ENCODE peak calls at places on chromosome 15, in seven cellular contexts. V, J, D, Z, M, X and F are unnamed samples.

GRCh38 chr15:91465696-91466095 is 365.6 kb downstream of the SV2B start:
- DNase-seq in V (no peak), J (no peak), D (no peak), Z (no peak), M (no peak), X (no peak), F (no peak)

GRCh38 chr15:38085104-38085503 is 150.7 kb downstream of the TMCO5A start:
- DNase-seq in V (no peak), J (no peak), D (no peak), Z (no peak), M (peak; percentile 87), X (no peak), F (peak; percentile 30)

GRCh38 chr15:63523306-63523990 is 19.1 kb downstream of the USP3 start:
- DNase-seq in V (peak; percentile 43), J (no peak), D (no peak), Z (no peak), M (no peak), X (no peak), F (no peak)

GRCh38 chr15:80177151-80177550 is 24.4 kb downstream of the FAH start:
- DNase-seq in V (no peak), J (no peak), D (no peak), Z (no peak), M (no peak), X (no peak), F (no peak)

GRCh38 chr15:81235276-81235675 is 38.6 kb downstream of the IL16 start:
- DNase-seq in V (no peak), J (no peak), D (no peak), Z (no peak), M (no peak), X (no peak), F (no peak)

GRCh38 chr15:93247466-93248121 is 158.6 kb upstream of the RGMA start:
- DNase-seq in V (no peak), J (no peak), D (no peak), Z (no peak), M (no peak), X (no peak), F (no peak)

GRCh38 chr15:55268054-55268695 is 21.4 kb downstream of the RAB27A start:
- DNase-seq in V (no peak), J (no peak), D (no peak), Z (no peak), M (no peak), X (no peak), F (no peak)

GRCh38 chr15:78810377-78811123 is 714 bp downstream of the ADAMTS7 start:
- DNase-seq in V (peak; percentile 40), J (peak; percentile 64), D (peak; percentile 41), Z (peak; percentile 67), M (no peak), X (peak; percentile 37), F (peak; percentile 73)

GRCh38 chr15:61654918-61655317 is 405.3 kb downstream of the VPS13C start:
- DNase-seq in V (no peak), J (no peak), D (no peak), Z (no peak), M (no peak), X (no peak), F (no peak)

GRCh38 chr15:63277893-63278505 is 594 bp downstream of the APH1B start:
- DNase-seq in V (no peak), J (no peak), D (no peak), Z (no peak), M (no peak), X (peak; percentile 15), F (no peak)

GRCh38 chr15:67930720-67931119 is 90.9 kb upstream of the RNU6-1 start:
- DNase-seq in V (no peak), J (no peak), D (no peak), Z (no peak), M (no peak), X (no peak), F (no peak)

GRCh38 chr15:39592500-39592899 is 11.6 kb downstream of the THBS1 start:
- DNase-seq in V (peak; percentile 35), J (no peak), D (no peak), Z (no peak), M (no peak), X (no peak), F (no peak)

GRCh38 chr15:78280289-78281072 is 16.1 kb downstream of the DNAJA4 start:
- DNase-seq in V (no peak), J (no peak), D (no peak), Z (no peak), M (no peak), X (no peak), F (no peak)

GRCh38 chr15:72786946-72787345 is 3.4 kb upstream of the ADPGK start:
- DNase-seq in V (no peak), J (no peak), D (no peak), Z (no peak), M (no peak), X (no peak), F (no peak)

GRCh38 chr15:43093026-43093425 is 12.8 kb downstream of the UBR1 start:
- DNase-seq in V (peak; percentile 46), J (no peak), D (no peak), Z (peak; percentile 37), M (no peak), X (no peak), F (no peak)

GRCh38 chr15:75452968-75453702 is 1.6 kb upstream of the SIN3A start:
- DNase-seq in V (peak; percentile 11), J (peak; percentile 59), D (peak; percentile 48), Z (no peak), M (peak; percentile 78), X (peak; percentile 64), F (no peak)
- TF ChIP-seq CTCF in V (no peak), J (no peak), D (peak; percentile 41), Z (peak; percentile 49), M (peak; percentile 81), X (peak; percentile 44), F (peak; percentile 34)

GRCh38 chr15:66851226-66852063 is 149.4 kb downstream of the SMAD6 start:
- DNase-seq in V (peak; percentile 93), J (peak; percentile 88), D (peak; percentile 78), Z (peak; percentile 95), M (peak; percentile 83), X (peak; percentile 92), F (peak; percentile 91)

GRCh38 chr15:66849746-66850077 is 147.7 kb downstream of the SMAD6 start:
- DNase-seq in V (no peak), J (no peak), D (no peak), Z (no peak), M (no peak), X (no peak), F (no peak)

GRCh38 chr15:66848666-66849392 is 146.8 kb downstream of the SMAD6 start:
- DNase-seq in V (no peak), J (no peak), D (no peak), Z (no peak), M (no peak), X (no peak), F (no peak)

GRCh38 chr15:66849393-66849745 is 147.3 kb downstream of the SMAD6 start:
- DNase-seq in V (no peak), J (no peak), D (peak; percentile 8), Z (no peak), M (no peak), X (no peak), F (no peak)

DNA sequence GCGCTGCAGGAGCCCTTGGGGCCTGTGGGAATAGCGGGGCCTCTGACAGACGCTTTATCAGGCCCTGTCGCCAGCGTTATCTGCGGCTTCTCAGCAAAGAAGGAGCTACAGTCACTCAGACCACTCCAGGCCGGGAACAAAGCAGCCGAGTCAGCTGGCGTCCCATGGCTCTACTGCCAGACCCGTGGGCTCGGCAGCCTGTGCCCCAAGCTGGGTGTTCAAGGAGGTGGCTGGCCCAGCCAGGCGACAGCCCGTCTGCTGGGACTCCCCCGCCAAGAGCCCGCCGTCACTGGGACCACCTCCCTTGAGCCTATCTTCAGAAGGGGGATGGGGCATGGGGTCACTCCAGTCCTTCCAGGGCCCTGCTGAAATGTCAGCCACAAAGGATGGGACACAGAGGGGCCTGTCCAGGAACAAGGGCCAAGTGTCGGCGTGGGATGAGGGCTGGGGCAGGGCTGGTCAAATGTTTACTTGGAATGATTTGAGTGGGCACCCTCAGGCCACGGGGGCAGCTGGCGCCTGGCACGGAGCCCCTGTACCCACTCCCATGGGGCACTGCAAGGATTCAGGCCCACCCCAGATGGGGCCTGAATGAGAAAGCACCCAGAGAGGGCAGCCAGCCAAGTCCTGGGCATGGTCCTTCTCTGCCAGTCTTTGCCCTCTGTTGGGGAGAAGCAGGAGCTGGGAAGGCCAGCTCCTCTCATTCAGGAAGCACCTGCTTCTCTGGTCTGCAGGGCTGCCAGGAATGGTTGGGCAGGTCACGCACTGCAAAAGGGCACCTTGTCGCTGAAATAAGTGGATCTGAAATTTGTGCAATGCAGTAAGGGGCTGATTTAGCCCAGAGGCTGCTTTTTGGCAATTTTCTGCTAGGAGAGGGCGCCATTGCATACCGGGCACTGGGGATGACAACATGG is 148.3 kb downstream of the SMAD6 start:
- DNase-seq in V (no peak), J (no peak), D (no peak), Z (no peak), M (peak; percentile 14), X (no peak), F (no peak)
- TF ChIP-seq CTCF in V (no peak), J (no peak), D (no peak), Z (no peak), M (no peak), X (no peak), F (no peak)

DNA sequence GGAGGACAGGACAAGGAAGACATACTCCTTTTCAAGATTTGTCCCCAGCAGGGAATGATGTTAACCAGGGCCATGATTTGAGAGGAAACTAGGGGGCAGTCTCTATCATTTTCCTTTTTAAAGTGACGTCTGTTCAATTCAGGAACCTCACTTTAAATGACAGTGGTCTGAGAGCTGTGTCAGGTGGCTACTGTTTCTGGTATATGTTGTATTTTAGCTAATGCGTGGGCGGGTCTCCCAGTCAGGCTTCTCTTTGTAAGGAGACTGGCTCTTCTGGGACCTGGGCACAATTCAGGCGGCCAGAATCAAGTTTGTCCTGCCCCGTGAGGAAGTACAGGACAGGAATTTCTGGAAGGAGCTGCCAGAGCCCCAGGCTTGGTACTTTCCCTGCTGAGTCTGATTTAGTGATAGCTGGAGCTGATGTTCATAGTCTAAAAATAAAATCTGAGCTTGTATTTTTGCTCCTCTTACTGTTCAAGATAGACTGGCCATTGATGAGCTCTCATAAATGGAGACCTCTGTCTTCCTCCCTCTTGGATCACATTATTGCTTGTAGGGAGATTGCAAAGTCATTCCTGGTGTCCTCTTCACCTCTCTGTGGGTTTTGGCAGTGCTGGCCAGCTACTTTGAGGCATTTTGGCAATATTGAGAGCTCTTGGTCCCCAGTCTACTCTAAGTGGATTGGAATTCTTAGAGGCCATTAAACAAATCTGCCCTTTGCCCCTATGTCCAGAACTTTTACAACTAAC is 25.6 kb downstream of the SQOR start:
- DNase-seq in V (peak; percentile 46), J (no peak), D (no peak), Z (peak; percentile 59), M (no peak), X (no peak), F (peak; percentile 56)
- TF ChIP-seq CTCF in V (no peak), J (no peak), D (no peak), Z (no peak), M (peak; percentile 31), X (no peak), F (no peak)

DNA sequence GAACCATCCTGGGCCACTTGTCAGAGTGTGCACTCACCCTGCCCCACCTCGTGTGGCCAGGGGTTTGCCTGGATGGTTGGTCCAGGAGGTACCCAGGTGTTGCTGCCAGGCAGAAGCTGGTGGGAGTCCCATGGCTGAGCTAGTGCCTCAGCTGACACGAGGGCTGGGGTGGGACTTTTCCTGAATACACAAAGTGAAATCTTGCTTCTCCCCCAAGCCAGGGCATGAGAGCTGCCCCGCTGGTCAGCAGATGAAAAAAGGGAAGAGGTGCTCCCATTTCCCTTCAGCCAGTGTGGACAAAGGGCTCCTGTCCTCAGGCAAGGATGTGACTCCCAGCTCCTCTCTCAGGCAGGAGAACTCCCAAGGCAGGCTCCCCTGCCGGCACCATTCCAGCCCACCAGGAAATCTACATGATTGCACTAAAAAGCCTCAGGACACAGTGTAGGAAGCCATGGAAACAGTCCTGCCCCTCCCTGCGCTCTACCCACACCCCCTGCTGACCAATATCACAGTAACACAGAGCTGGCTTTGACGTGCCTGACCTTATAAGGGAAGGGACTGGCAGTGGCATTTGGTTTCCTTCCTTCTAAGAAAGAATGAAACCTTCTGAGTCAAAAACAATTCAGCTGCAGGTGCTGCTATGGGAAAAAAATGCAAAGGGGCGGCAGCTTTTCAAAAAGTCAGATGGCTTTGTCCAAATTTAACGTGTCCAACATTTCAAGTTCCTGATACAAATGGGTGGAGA is 33.9 kb downstream of the MYO5C start:
- DNase-seq in V (peak; percentile 67), J (peak; percentile 41), D (peak; percentile 34), Z (peak; percentile 85), M (peak; percentile 77), X (peak; percentile 74), F (peak; percentile 80)
- TF ChIP-seq CTCF in V (peak; percentile 26), J (no peak), D (no peak), Z (no peak), M (peak; percentile 23), X (no peak), F (peak; percentile 1)